ENCODE peak calls at places on chromosome 17, in six cellular contexts. E is kidney; V is esophagus squamous epithelium; H is PC-9; S is heart right ventricle; I is CD8-positive, alpha-beta T cell. Y is an unnamed sample.

GRCh38 chr17:78269893-78270490 is 38.6 kb downstream of the TMEM235 start:
- DNase-seq in V (no peak), E (no peak), H (no peak), S (no peak), I (no peak), Y (no peak)

GRCh38 chr17:63382826-63383225 is 63.3 kb downstream of the CYB561 start:
- DNase-seq in S (no peak), V (no peak), E (no peak), I (no peak), H (no peak), Y (no peak)

GRCh38 chr17:2547176-2547575 is 35.5 kb upstream of the METTL16 start:
- DNase-seq in E (no peak), I (no peak), H (no peak), S (no peak), V (no peak), Y (no peak)

GRCh38 chr17:60102632-60103047 is 23.9 kb upstream of the HEATR6 start:
- DNase-seq in V (no peak), H (no peak), I (peak; percentile 7), E (no peak), S (peak; percentile 29), Y (no peak)

GRCh38 chr17:1762906-1763829 is 1.3 kb downstream of the SERPINF1 start:
- DNase-seq in S (peak; percentile 50), I (no peak), E (no peak), V (no peak), H (no peak), Y (no peak)

GRCh38 chr17:83156408-83156807 is 77.0 kb downstream of the METRNL start:
- DNase-seq in S (no peak), V (no peak), I (no peak), E (no peak), H (no peak), Y (no peak)

GRCh38 chr17:59829217-59830006 is 63.3 kb downstream of the TUBD1 start:
- DNase-seq in V (no peak), S (no peak), H (peak; percentile 66), I (no peak), E (no peak), Y (no peak)

GRCh38 chr17:61450641-61451537 is 1.3 kb upstream of the TBX4 start:
- DNase-seq in E (no peak), V (no peak), H (no peak), S (no peak), I (no peak), Y (no peak)

GRCh38 chr17:44787271-44787940 is 28.6 kb downstream of the ADAM11 start:
- DNase-seq in E (peak; percentile 44), I (no peak), H (no peak), V (no peak), S (no peak), Y (no peak)

GRCh38 chr17:38568274-38568673 is 37.5 kb downstream of the SRCIN1 start:
- DNase-seq in S (no peak), H (no peak), E (no peak), V (no peak), I (no peak), Y (no peak)
- TF ChIP-seq CTCF in S (no peak), H (no peak), E (no peak), V (no peak), I (no peak), Y (no peak)

GRCh38 chr17:16288860-16289571 is 64.3 kb downstream of the CENPV start:
- DNase-seq in H (no peak), S (no peak), I (no peak), E (no peak), V (no peak), Y (no peak)
- H3K27ac ChIP-seq in H (peak overlapping the region; percentile 98), S (no peak overlapping the region), I (no peak overlapping the region), E (no peak overlapping the region), V (no peak overlapping the region), Y (peak overlapping the region; percentile 53)

DNA sequence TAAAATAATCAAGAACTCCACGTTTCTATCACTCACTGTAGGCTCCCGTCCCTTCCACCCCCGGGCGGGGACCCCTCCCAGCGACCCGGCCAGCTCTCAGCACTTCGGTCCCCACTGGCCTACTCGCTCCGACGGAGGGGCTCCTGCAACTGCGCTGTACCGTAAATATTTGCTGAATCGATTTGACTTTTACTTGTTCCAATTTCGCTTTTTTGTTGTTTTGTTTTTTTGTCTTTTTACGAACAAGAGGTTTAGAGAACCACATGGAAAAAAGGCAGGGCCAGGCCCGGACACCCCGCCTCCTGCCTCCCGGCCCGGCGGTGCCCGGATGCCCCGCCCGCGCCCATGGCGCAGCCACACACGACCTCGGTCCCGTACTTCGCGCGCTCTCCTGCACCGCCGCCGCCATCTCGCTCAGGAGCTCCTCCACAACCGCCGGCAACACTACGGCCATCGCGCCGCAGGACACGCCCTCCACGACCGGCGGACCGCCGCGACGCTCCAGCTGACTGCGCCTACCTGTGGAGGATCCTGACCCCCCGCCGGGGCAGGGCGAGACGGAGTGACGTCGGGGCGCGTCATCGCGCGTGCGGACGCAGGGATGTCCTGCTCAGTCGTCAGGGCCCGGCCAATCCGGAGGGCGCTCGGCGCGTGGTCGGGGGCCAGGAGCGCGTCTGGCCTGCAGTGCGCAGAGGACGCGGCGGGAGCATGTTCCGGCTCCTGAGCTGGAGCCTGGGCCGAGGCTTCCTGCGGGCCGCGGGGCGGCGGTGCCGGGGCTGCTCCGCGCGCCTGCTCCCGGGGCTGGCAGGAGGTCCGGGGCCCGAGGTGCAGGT is at the start of the genes TTC19 and ZSWIM7:
- DNase-seq in H (peak; percentile 98), S (peak; percentile 98), V (peak; percentile 78), I (peak; percentile 90), E (peak; percentile 99), Y (peak; percentile 98)
- H3K4me3 ChIP-seq in H (peak within 1 kb of the TSS; percentile 85), S (peak within 1 kb of the TSS; percentile 88), V (peak within 1 kb of the TSS; percentile 78), I (peak within 1 kb of the TSS; percentile 93), E (peak within 1 kb of the TSS; percentile 73), Y (peak within 1 kb of the TSS; percentile 71)

GRCh38 chr17:79993390-79994221 is 42.1 kb downstream of the TBC1D16 start:
- DNase-seq in S (peak; percentile 81), H (peak; percentile 87), I (no peak), V (no peak), E (peak; percentile 87), Y (peak; percentile 37)

GRCh38 chr17:79992657-79993389 is 42.8 kb downstream of the TBC1D16 start:
- DNase-seq in S (no peak), H (no peak), E (no peak), I (no peak), V (no peak), Y (no peak)

GRCh38 chr17:79990704-79991103 is 45.0 kb downstream of the TBC1D16 start:
- DNase-seq in S (no peak), V (no peak), E (peak; percentile 69), H (no peak), I (no peak), Y (no peak)

GRCh38 chr17:79991140-79991923 is 44.3 kb downstream of the TBC1D16 start:
- DNase-seq in H (peak; percentile 81), S (peak; percentile 83), V (no peak), E (peak; percentile 94), I (peak; percentile 77), Y (peak; percentile 90)

GRCh38 chr17:79991924-79992656 is 43.6 kb downstream of the TBC1D16 start:
- DNase-seq in S (peak; percentile 58), E (no peak), H (no peak), V (no peak), I (no peak), Y (no peak)
- TF ChIP-seq CTCF in S (no peak), E (no peak), H (no peak), V (no peak), I (no peak), Y (peak; percentile 20)

DNA sequence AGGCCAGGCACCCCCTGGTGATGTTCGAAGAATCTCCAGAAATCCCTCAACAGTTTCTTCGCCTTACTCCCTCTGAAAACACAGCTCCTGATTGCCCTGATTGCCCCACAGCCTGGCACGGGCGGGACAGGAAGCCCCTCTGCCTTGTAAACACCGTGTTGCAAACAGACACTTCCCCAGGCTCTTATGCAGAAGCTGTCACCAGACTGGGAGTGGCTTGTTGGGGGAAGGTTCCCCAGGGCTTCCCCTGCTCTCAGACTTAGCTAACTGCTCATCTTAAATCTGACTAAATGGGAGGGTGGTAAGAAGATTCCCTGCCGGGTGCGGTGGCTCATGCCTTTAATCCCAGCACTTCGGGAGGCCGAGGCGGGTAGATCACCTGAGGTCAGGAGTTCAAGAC is 11.2 kb downstream of the PIK3R5 start:
- DNase-seq in V (peak; percentile 39), I (peak; percentile 74), E (no peak), S (peak; percentile 56), H (no peak), Y (no peak)
- H3K27ac ChIP-seq in V (peak overlapping the region; percentile 34), I (peak overlapping the region; percentile 40), E (no peak overlapping the region), S (no peak overlapping the region), H (no peak overlapping the region), Y (no peak overlapping the region)

GRCh38 chr17:38568845-38569510 is 36.8 kb downstream of the SRCIN1 start:
- DNase-seq in I (no peak), E (no peak), S (no peak), H (no peak), V (no peak), Y (peak; percentile 62)
- H3K4me3 ChIP-seq in I (no peak overlapping the region), E (no peak overlapping the region), S (no peak overlapping the region), H (no peak overlapping the region), V (no peak overlapping the region), Y (no peak overlapping the region)